ENCODE peak calls at places on chromosomes 5 and 9, in eight cellular contexts. V is GM12878, X is GM23338, Y is endothelial cell of umbilical vein, N is SK-N-SH, U is PC-3, K is neuronal stem cell, W is HCT116. Z is an unnamed sample.

GRCh38 chr5:83718195-83718825 is 2.3 kb downstream of the HAPLN1 start:
- DNase-seq in V (no peak), X (peak; percentile 90), Y (peak; percentile 70), N (peak; percentile 66), U (peak; percentile 72), K (peak; percentile 57), W (peak; percentile 59), Z (peak; percentile 35)

GRCh38 chr9:14306672-14307646 is 7.0 kb downstream of the NFIB start:
- DNase-seq in V (no peak), X (peak; percentile 22), Y (no peak), N (no peak), U (no peak), K (no peak), W (no peak), Z (peak; percentile 95)

GRCh38 chr9:38313421-38313820 is 79.1 kb upstream of the ALDH1B1 start:
- DNase-seq in V (no peak), X (no peak), Y (no peak), N (no peak), U (no peak), K (no peak), W (no peak), Z (no peak)

GRCh38 chr9:104868687-104869404 is 59.1 kb downstream of the ABCA1 start:
- DNase-seq in V (no peak), X (peak; percentile 91), Y (peak; percentile 86), N (peak; percentile 37), U (peak; percentile 60), K (peak; percentile 79), W (no peak), Z (peak; percentile 48)

GRCh38 chr5:10653033-10653432 is 89.2 kb downstream of the ANKRD33B start:
- DNase-seq in V (no peak), X (no peak), Y (no peak), N (no peak), U (no peak), K (no peak), W (no peak), Z (no peak)

GRCh38 chr5:155728146-155728856 is 598.7 kb upstream of the SGCD start:
- DNase-seq in V (no peak), X (peak; percentile 72), Y (no peak), N (peak; percentile 83), U (no peak), K (peak; percentile 52), W (no peak), Z (peak; percentile 34)

GRCh38 chr5:97874491-97874890 is 691.4 kb upstream of the RIOK2 start:
- DNase-seq in V (no peak), X (no peak), Y (no peak), N (no peak), U (peak; percentile 23), K (no peak), W (no peak), Z (no peak)

GRCh38 chr5:96517294-96517693 is 84.2 kb upstream of the PCSK1 start:
- DNase-seq in V (no peak), X (no peak), Y (peak; percentile 44), N (peak; percentile 16), U (no peak), K (no peak), W (no peak), Z (no peak)

GRCh38 chr5:16666140-16666860 is 49.5 kb upstream of the RETREG1 start:
- DNase-seq in V (no peak), X (no peak), Y (no peak), N (no peak), U (no peak), K (no peak), W (no peak), Z (no peak)

GRCh38 chr5:154197801-154198461 is 7.4 kb downstream of the GALNT10 start:
- DNase-seq in V (peak; percentile 53), X (no peak), Y (peak; percentile 44), N (no peak), U (peak; percentile 94), K (no peak), W (no peak), Z (peak; percentile 99)

GRCh38 chr5:57693488-57694305 is 211.1 kb upstream of the ACTBL2 start:
- DNase-seq in V (no peak), X (peak; percentile 13), Y (no peak), N (no peak), U (no peak), K (no peak), W (no peak), Z (peak; percentile 68)

GRCh38 chr5:126354012-126354856 is 69.0 kb upstream of the GRAMD2B start:
- DNase-seq in V (peak; percentile 38), X (peak; percentile 45), Y (peak; percentile 74), N (peak; percentile 38), U (peak; percentile 93), K (no peak), W (peak; percentile 64), Z (peak; percentile 93)

GRCh38 chr5:179599973-179600372 is 23.5 kb downstream of the HNRNPH1 start:
- DNase-seq in V (no peak), X (no peak), Y (no peak), N (no peak), U (no peak), K (no peak), W (no peak), Z (no peak)

GRCh38 chr5:177509361-177509951 is at the start of gene DOK3:
- DNase-seq in V (no peak), X (peak; percentile 60), Y (peak; percentile 21), N (no peak), U (no peak), K (no peak), W (no peak), Z (no peak)

GRCh38 chr5:163458778-163459405 is 1.0 kb downstream of the NUDCD2 start:
- DNase-seq in V (no peak), X (no peak), Y (peak; percentile 31), N (no peak), U (no peak), K (no peak), W (no peak), Z (peak; percentile 7)

GRCh38 chr5:3331819-3332218 is 263.8 kb upstream of the IRX1 start:
- DNase-seq in V (no peak), X (no peak), Y (no peak), N (no peak), U (no peak), K (no peak), W (no peak), Z (no peak)

GRCh38 chr5:110063640-110064592 is 374.2 kb downstream of the MAN2A1 start:
- DNase-seq in V (no peak), X (no peak), Y (no peak), N (no peak), U (peak; percentile 40), K (no peak), W (no peak), Z (peak; percentile 23)

GRCh38 chr5:166165600-166165999 is 2125.8 kb upstream of the WWC1 start:
- DNase-seq in V (no peak), X (peak; percentile 71), Y (no peak), N (no peak), U (no peak), K (peak; percentile 37), W (no peak), Z (no peak)

GRCh38 chr9:90547896-90548295 is 94.7 kb downstream of the DIRAS2 start:
- DNase-seq in V (no peak), X (peak; percentile 12), Y (no peak), N (no peak), U (peak; percentile 5), K (no peak), W (no peak), Z (peak; percentile 3)

GRCh38 chr5:118354806-118355205 is 633.5 kb downstream of the DTWD2 start:
- DNase-seq in V (no peak), X (no peak), Y (no peak), N (no peak), U (no peak), K (no peak), W (no peak), Z (no peak)

GRCh38 chr5:130992095-130992494 is 173.0 kb downstream of the HINT1 start:
- DNase-seq in V (no peak), X (no peak), Y (no peak), N (no peak), U (no peak), K (peak; percentile 5), W (no peak), Z (no peak)

GRCh38 chr9:32344551-32345182 is 39.8 kb upstream of the ACO1 start:
- DNase-seq in V (no peak), X (peak; percentile 92), Y (peak; percentile 24), N (no peak), U (no peak), K (no peak), W (no peak), Z (peak; percentile 53)

GRCh38 chr5:471750-472058 is 28.7 kb downstream of the EXOC3 start:
- DNase-seq in V (no peak), X (no peak), Y (no peak), N (no peak), U (no peak), K (no peak), W (no peak), Z (no peak)

GRCh38 chr5:472076-472655 is 29.2 kb downstream of the EXOC3 start:
- DNase-seq in V (no peak), X (no peak), Y (peak; percentile 9), N (peak; percentile 71), U (no peak), K (no peak), W (no peak), Z (peak; percentile 5)

GRCh38 chr5:473344-474192 is 30.6 kb downstream of the EXOC3 start:
- DNase-seq in V (no peak), X (peak; percentile 70), Y (peak; percentile 24), N (peak; percentile 79), U (peak; percentile 40), K (peak; percentile 51), W (no peak), Z (peak; percentile 60)

GRCh38 chr5:470961-471749 is 28.2 kb downstream of the EXOC3 start:
- DNase-seq in V (no peak), X (no peak), Y (no peak), N (no peak), U (no peak), K (no peak), W (no peak), Z (no peak)

GRCh38 chr5:472656-473343 is 29.8 kb downstream of the EXOC3 start:
- DNase-seq in V (no peak), X (peak; percentile 83), Y (peak; percentile 75), N (peak; percentile 99), U (peak; percentile 80), K (peak; percentile 79), W (peak; percentile 54), Z (peak; percentile 66)
- H2AFZ ChIP-seq in V (peak overlapping the region; percentile 77), X (peak overlapping the region; percentile 74), Y (peak overlapping the region; percentile 91), N (peak overlapping the region; percentile 70), U (peak overlapping the region; percentile 93), K (peak overlapping the region; percentile 95), W (no peak overlapping the region), Z (peak overlapping the region; percentile 89)

GRCh38 chr9:129994947-129995346 is 48.0 kb downstream of the FNBP1 start:
- DNase-seq in V (no peak), X (no peak), Y (peak; percentile 69), N (no peak), U (no peak), K (no peak), W (no peak), Z (no peak)
- H3K4me1 ChIP-seq in V (peaks cover 78% of the 10 kb centered on the region), X (peaks cover 7% of the 10 kb centered on the region), Y (peaks cover 12% of the 10 kb centered on the region), N (peaks cover 37% of the 10 kb centered on the region), U (peaks cover 31% of the 10 kb centered on the region), K (no peaks in the 10 kb centered on the region), W (peaks cover 18% of the 10 kb centered on the region), Z (peaks cover 11% of the 10 kb centered on the region)

GRCh38 chr5:173093597-173093996 is 37.4 kb downstream of the CREBRF start:
- DNase-seq in V (no peak), X (no peak), Y (no peak), N (no peak), U (no peak), K (no peak), W (no peak), Z (peak; percentile 60)
- H3K4me2 ChIP-seq in V (no peak overlapping the region), X (no peak overlapping the region), Y (no peak overlapping the region), N (no peak overlapping the region), U (peak overlapping the region; percentile 34), K (no peak overlapping the region), W (peak overlapping the region; percentile 15), Z (peak overlapping the region; percentile 35)

GRCh38 chr5:1882337-1883119 is at the start of gene IRX4:
- DNase-seq in V (no peak), X (peak; percentile 70), Y (no peak), N (peak; percentile 50), U (peak; percentile 32), K (no peak), W (peak; percentile 42), Z (peak; percentile 73)
- H2AFZ ChIP-seq in V (no peak within 1 kb of the TSS), X (peak within 1 kb of the TSS; percentile 88), Y (no peak within 1 kb of the TSS), N (no peak within 1 kb of the TSS), U (peak within 1 kb of the TSS; percentile 70), K (peak within 1 kb of the TSS; percentile 89), W (peak within 1 kb of the TSS; percentile 21), Z (peak within 1 kb of the TSS; percentile 55)

Z was measured in mammary epithelial cell.